ENCODE peak calls at places on chromosomes 12 and 14, in ten cellular contexts. N, H, G, C, U, W, F, I, V and A are unnamed samples.
A peak's percentile ranks its signal among the peaks of the same experiment; 100 is the strongest.

GRCh38 chr12:122471324-122472226 is 29.2 kb downstream of the ZCCHC8 start:
- DNase-seq in N (no peak), H (no peak), G (no peak), C (no peak), U (peak; percentile 16), W (no peak), F (no peak), I (peak; percentile 84), V (no peak), A (peak; percentile 54)

GRCh38 chr14:53741379-53742225 is 215.0 kb downstream of the BMP4 start:
- DNase-seq in N (no peak), H (no peak), G (no peak), C (no peak), U (no peak), W (no peak), F (no peak), I (peak; percentile 32), V (peak; percentile 2), A (no peak)

GRCh38 chr14:94538070-94538740 is 23.0 kb upstream of the SERPINA4 start:
- DNase-seq in N (no peak), H (no peak), G (no peak), C (no peak), U (no peak), W (no peak), F (no peak), I (no peak), V (no peak), A (no peak)

GRCh38 chr14:53954551-53955233 is 1.9 kb downstream of the BMP4 start:
- DNase-seq in N (no peak), H (peak; percentile 64), G (peak; percentile 67), C (no peak), U (no peak), W (peak; percentile 33), F (no peak), I (peak; percentile 36), V (peak; percentile 33), A (no peak)

GRCh38 chr14:82067221-82067620 is 533.6 kb upstream of the SEL1L start:
- DNase-seq in N (no peak), H (no peak), G (no peak), C (no peak), U (no peak), W (no peak), F (no peak), I (no peak), V (no peak), A (no peak)

GRCh38 chr12:123951467-123951866 is 21.2 kb downstream of the CCDC92 start:
- DNase-seq in N (no peak), H (no peak), G (no peak), C (no peak), U (no peak), W (no peak), F (no peak), I (no peak), V (no peak), A (no peak)

GRCh38 chr12:129790331-129790730 is 113.5 kb downstream of the TMEM132D start:
- DNase-seq in N (no peak), H (no peak), G (no peak), C (no peak), U (no peak), W (no peak), F (no peak), I (no peak), V (no peak), A (no peak)

GRCh38 chr12:107468182-107468581 is 217.4 kb upstream of the PWP1 start:
- DNase-seq in N (no peak), H (no peak), G (no peak), C (no peak), U (no peak), W (no peak), F (no peak), I (peak; percentile 34), V (peak; percentile 91), A (no peak)

GRCh38 chr12:93403988-93404803 is 26.5 kb downstream of the NUDT4 start:
- DNase-seq in N (no peak), H (no peak), G (no peak), C (no peak), U (no peak), W (no peak), F (no peak), I (peak; percentile 61), V (no peak), A (no peak)
- TF ChIP-seq POLR2A in N (no peak), H (no peak), G (no peak), C (no peak), U (no peak), W (no peak), F (no peak), I (no peak), V (no peak), A (no peak)

GRCh38 chr12:3884671-3885070 is 11.5 kb upstream of the PARP11 start:
- DNase-seq in N (no peak), H (no peak), G (no peak), C (no peak), U (no peak), W (no peak), F (no peak), I (no peak), V (no peak), A (no peak)

GRCh38 chr12:3882396-3882795 is 9.2 kb upstream of the PARP11 start:
- DNase-seq in N (no peak), H (no peak), G (no peak), C (no peak), U (no peak), W (no peak), F (no peak), I (no peak), V (no peak), A (no peak)

GRCh38 chr12:3882896-3883564 is 9.8 kb upstream of the PARP11 start:
- DNase-seq in N (no peak), H (no peak), G (no peak), C (no peak), U (no peak), W (no peak), F (no peak), I (peak; percentile 19), V (no peak), A (no peak)

GRCh38 chr12:3888654-3889053 is 15.5 kb upstream of the PARP11 start:
- DNase-seq in N (no peak), H (no peak), G (no peak), C (no peak), U (no peak), W (no peak), F (no peak), I (no peak), V (no peak), A (no peak)

GRCh38 chr12:3885179-3886094 is 12.2 kb upstream of the PARP11 start:
- DNase-seq in N (no peak), H (no peak), G (no peak), C (no peak), U (peak; percentile 20), W (no peak), F (no peak), I (peak; percentile 48), V (peak; percentile 28), A (no peak)
- H3K27ac ChIP-seq in N (peak overlapping the region; percentile 35), H (peak overlapping the region; percentile 67), G (peak overlapping the region; percentile 72), C (peak overlapping the region; percentile 28), U (peak overlapping the region; percentile 28), W (no peak overlapping the region), F (peak overlapping the region; percentile 65), I (peak overlapping the region; percentile 69), V (peak overlapping the region; percentile 71), A (peak overlapping the region; percentile 49)

GRCh38 chr14:51650721-51651387 is 856 bp upstream of the FRMD6 start:
- DNase-seq in N (no peak), H (peak; percentile 62), G (peak; percentile 73), C (no peak), U (peak; percentile 10), W (peak; percentile 37), F (peak; percentile 17), I (no peak), V (peak; percentile 21), A (no peak)

GRCh38 chr14:51652168-51653095 is 722 bp downstream of the FRMD6 start:
- DNase-seq in N (no peak), H (peak; percentile 71), G (peak; percentile 76), C (no peak), U (peak; percentile 40), W (peak; percentile 60), F (peak; percentile 35), I (no peak), V (peak; percentile 50), A (no peak)

GRCh38 chr14:51653096-51653814 is 1.5 kb downstream of the FRMD6 start:
- DNase-seq in N (no peak), H (no peak), G (no peak), C (no peak), U (no peak), W (no peak), F (no peak), I (peak; percentile 60), V (no peak), A (no peak)

GRCh38 chr14:51653855-51654548 is 2.3 kb downstream of the FRMD6 start:
- DNase-seq in N (no peak), H (no peak), G (no peak), C (no peak), U (no peak), W (no peak), F (no peak), I (peak; percentile 31), V (no peak), A (no peak)

DNA sequence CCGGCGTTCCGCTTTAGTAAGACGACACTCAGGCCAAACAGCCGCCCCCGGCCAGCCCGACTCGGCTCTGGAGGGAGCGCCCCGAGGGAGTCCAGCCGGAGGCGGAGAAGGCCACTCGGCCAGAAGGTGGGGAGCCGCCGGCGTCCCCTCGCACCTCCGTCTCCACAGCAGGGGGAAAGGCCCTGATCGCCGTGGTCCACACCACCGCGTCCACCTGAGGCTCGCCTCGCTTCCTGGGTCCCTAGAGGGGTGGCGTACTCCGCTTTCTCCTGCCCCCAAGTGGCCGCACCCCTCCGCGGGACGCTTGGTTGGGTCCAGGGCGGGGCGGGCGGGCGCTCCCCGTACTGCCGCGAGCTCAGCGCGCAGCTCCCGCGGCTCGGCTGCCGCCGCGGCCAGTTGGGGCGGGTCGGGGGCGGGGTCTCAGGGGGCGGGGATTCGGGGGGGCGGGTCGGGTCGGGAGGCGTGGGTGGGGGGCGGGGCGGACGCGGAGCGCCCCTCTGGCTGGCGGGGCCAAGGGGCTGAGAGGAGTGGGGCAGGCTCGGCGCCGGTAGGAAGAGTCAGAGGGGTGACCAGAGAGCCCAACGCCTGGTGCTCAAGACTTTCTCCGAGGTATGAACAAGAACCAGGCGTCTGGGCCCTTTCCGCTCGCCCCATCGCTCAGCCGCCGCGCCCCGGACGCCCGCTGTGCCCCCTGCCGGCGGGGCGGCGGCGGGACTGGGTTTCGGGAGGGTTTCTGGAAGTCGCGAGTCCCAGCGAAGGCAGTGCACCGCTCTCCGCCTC is at the start of gene FRMD6:
- DNase-seq in N (peak; percentile 95), H (peak; percentile 90), G (peak; percentile 93), C (peak; percentile 77), U (peak; percentile 83), W (peak; percentile 88), F (peak; percentile 86), I (peak; percentile 90), V (peak; percentile 87), A (peak; percentile 88)
- TF ChIP-seq POLR2A in N (no peak), H (peak; percentile 72), G (peak; percentile 70), C (peak; percentile 47), U (peak; percentile 76), W (peak; percentile 32), F (peak; percentile 65), I (peak; percentile 91), V (peak; percentile 69), A (peak; percentile 38)

DNA sequence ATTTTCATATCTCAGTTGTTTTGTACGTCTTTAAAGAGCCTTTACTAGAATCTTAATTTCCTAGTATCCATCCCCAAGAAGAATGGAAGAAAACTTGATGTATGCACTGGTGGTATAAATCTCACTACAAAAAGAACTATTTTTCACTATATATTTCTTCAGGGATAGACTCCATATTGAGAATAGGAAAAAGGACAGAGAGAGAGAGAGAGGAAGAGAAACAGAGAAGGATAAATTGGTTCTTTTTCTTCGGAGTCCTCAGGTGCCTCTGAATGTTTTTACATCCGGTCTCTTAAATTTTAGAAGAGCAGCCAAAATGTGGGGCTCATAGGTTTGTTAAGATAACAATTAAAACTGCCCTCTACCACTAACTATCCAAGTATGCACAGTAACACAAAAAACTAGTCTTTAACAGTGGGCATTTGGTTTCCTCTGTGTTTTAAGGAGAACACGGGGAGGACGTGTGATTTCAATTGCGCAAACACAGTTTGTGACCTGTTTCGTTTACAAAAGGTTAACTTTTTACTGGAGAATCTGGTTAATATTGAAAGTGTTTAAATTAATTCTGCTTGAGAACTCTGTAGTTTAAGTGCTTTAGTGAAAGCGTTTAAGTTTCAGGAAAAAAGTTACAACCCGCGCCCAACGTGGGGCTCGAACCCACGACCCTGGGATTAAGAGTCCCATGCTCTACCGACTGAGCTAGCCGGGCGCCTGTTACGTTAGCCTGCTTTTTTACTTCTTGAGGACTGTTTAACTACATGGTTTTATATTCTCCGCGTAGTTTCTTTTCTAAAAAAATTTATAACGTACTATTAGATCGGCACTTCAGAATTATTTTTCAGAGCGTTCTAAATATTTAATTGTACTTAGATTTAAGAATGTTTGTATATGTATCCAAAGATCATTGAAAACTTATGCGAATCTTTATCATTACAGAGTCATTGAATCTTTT is 5.1 kb upstream of the PSMA3 start:
- DNase-seq in N (peak; percentile 86), H (peak; percentile 86), G (peak; percentile 88), C (peak; percentile 48), U (peak; percentile 73), W (peak; percentile 66), F (peak; percentile 79), I (peak; percentile 64), V (peak; percentile 76), A (peak; percentile 77)
- H3K27ac ChIP-seq in N (peak overlapping the region; percentile 84), H (peak overlapping the region; percentile 74), G (peak overlapping the region; percentile 82), C (peak overlapping the region; percentile 83), U (peak overlapping the region; percentile 83), W (peak overlapping the region; percentile 82), F (peak overlapping the region; percentile 81), I (no peak overlapping the region), V (peak overlapping the region; percentile 71), A (peak overlapping the region; percentile 68)